ENCODE peak calls at places on chromosomes 2 and 18, in nine cellular contexts. V, T, O, W, J, E, R, K and G are unnamed samples.

GRCh38 chr18:76487782-76488181 is 7.3 kb downstream of the ZNF516 start:
- DNase-seq in V (no peak), T (no peak), O (no peak), W (no peak), J (no peak), E (no peak), R (no peak), K (no peak), G (no peak)

GRCh38 chr2:79717364-79718007 is 204.6 kb downstream of the CTNNA2 start:
- DNase-seq in V (no peak), T (no peak), O (no peak), W (no peak), J (no peak), E (peak), R (no peak), K (no peak), G (no peak)

GRCh38 chr2:73859721-73860586 is 31.2 kb downstream of the STAMBP start:
- DNase-seq in V (no peak), T (peak), O (no peak), W (no peak), J (no peak), E (no peak), R (no peak), K (no peak), G (peak)

GRCh38 chr2:234422242-234422641 is 74.6 kb downstream of the ARL4C start:
- DNase-seq in V (no peak), T (no peak), O (no peak), W (no peak), J (no peak), E (no peak), R (no peak), K (no peak), G (peak)

GRCh38 chr2:9238927-9239326 is 32.3 kb downstream of the ASAP2 start:
- DNase-seq in V (no peak), T (no peak), O (no peak), W (no peak), J (no peak), E (no peak), R (no peak), K (no peak), G (no peak)

GRCh38 chr18:3664563-3665178 is 214.7 kb downstream of the TGIF1 start:
- DNase-seq in V (no peak), T (no peak), O (no peak), W (no peak), J (no peak), E (no peak), R (no peak), K (no peak), G (no peak)

GRCh38 chr18:23936371-23936958 is 78.1 kb upstream of the TTC39C start:
- DNase-seq in V (no peak), T (no peak), O (no peak), W (no peak), J (no peak), E (no peak), R (no peak), K (no peak), G (no peak)

GRCh38 chr2:201242562-201243277 is 17.6 kb upstream of the CASP8 start:
- DNase-seq in V (no peak), T (no peak), O (no peak), W (no peak), J (no peak), E (no peak), R (no peak), K (no peak), G (no peak)

GRCh38 chr2:41870948-41871522 is 176.8 kb upstream of the PKDCC start:
- DNase-seq in V (no peak), T (no peak), O (no peak), W (no peak), J (no peak), E (no peak), R (no peak), K (no peak), G (no peak)

GRCh38 chr2:105926960-105927678 is 182.4 kb downstream of the NCK2 start:
- DNase-seq in V (peak), T (peak), O (no peak), W (no peak), J (no peak), E (no peak), R (peak), K (no peak), G (no peak)

GRCh38 chr2:79512442-79513401 is at the start of gene CTNNA2:
- DNase-seq in V (no peak), T (no peak), O (peak), W (peak), J (peak), E (no peak), R (peak), K (peak), G (no peak)

GRCh38 chr18:9802774-9803697 is 82.7 kb upstream of the TXNDC2 start:
- DNase-seq in V (no peak), T (no peak), O (no peak), W (no peak), J (no peak), E (no peak), R (no peak), K (no peak), G (no peak)

GRCh38 chr18:8461544-8461943 is 147.7 kb upstream of the RAB12 start:
- DNase-seq in V (no peak), T (no peak), O (no peak), W (no peak), J (no peak), E (no peak), R (no peak), K (no peak), G (no peak)

GRCh38 chr2:112161431-112162145 is 23.4 kb downstream of the FBLN7 start:
- DNase-seq in V (no peak), T (no peak), O (peak), W (no peak), J (peak), E (no peak), R (no peak), K (no peak), G (no peak)

GRCh38 chr18:8720141-8720540 is 14.8 kb downstream of the MTCL1 start:
- DNase-seq in V (no peak), T (no peak), O (no peak), W (no peak), J (no peak), E (no peak), R (no peak), K (no peak), G (no peak)

GRCh38 chr2:120224735-120225548 is 1.7 kb upstream of the TMEM185B start:
- DNase-seq in V (no peak), T (no peak), O (no peak), W (no peak), J (peak), E (peak), R (no peak), K (no peak), G (no peak)

GRCh38 chr2:181189932-181190331 is 209.5 kb downstream of the UBE2E3 start:
- DNase-seq in V (no peak), T (no peak), O (no peak), W (no peak), J (no peak), E (no peak), R (no peak), K (no peak), G (no peak)

GRCh38 chr2:163505281-163505680 is 230.5 kb downstream of the FIGN start:
- DNase-seq in V (no peak), T (no peak), O (no peak), W (no peak), J (no peak), E (no peak), R (no peak), K (no peak), G (no peak)

GRCh38 chr18:26190506-26190905 is 35.7 kb upstream of the TAF4B start:
- DNase-seq in V (peak), T (no peak), O (no peak), W (no peak), J (no peak), E (no peak), R (no peak), K (no peak), G (no peak)

GRCh38 chr2:105780606-105781005 is 35.9 kb downstream of the NCK2 start:
- DNase-seq in V (no peak), T (no peak), O (no peak), W (no peak), J (no peak), E (no peak), R (no peak), K (no peak), G (no peak)

GRCh38 chr2:166127217-166128155 is at the start of gene SCN1A:
- DNase-seq in V (no peak), T (no peak), O (peak), W (no peak), J (no peak), E (no peak), R (no peak), K (no peak), G (no peak)

GRCh38 chr2:232643813-232644347 is 10.5 kb downstream of the EFHD1 start:
- DNase-seq in V (no peak), T (no peak), O (no peak), W (no peak), J (no peak), E (no peak), R (no peak), K (no peak), G (no peak)

GRCh38 chr18:28136071-28136470 is 40.9 kb downstream of the CDH2 start:
- DNase-seq in V (no peak), T (no peak), O (no peak), W (no peak), J (no peak), E (no peak), R (no peak), K (no peak), G (no peak)

GRCh38 chr2:149064365-149064841 is 25.9 kb downstream of the LYPD6B start:
- DNase-seq in V (no peak), T (no peak), O (no peak), W (no peak), J (no peak), E (no peak), R (no peak), K (no peak), G (no peak)

GRCh38 chr18:48943736-48944527 is 6.8 kb downstream of the SMAD7 start:
- DNase-seq in V (no peak), T (no peak), O (no peak), W (no peak), J (no peak), E (no peak), R (no peak), K (no peak), G (no peak)

GRCh38 chr18:79877163-79878091 is 74.0 kb downstream of the SLC66A2 start:
- DNase-seq in V (no peak), T (no peak), O (no peak), W (peak), J (peak), E (peak), R (no peak), K (no peak), G (no peak)

GRCh38 chr2:26630235-26630634 is 10.9 kb downstream of the CIB4 start:
- DNase-seq in V (no peak), T (no peak), O (no peak), W (no peak), J (no peak), E (no peak), R (no peak), K (no peak), G (no peak)

GRCh38 chr2:25041307-25041927 is 459 bp upstream of the EFR3B start:
- DNase-seq in V (peak), T (no peak), O (peak), W (no peak), J (peak), E (peak), R (no peak), K (peak), G (no peak)

GRCh38 chr18:26017929-26018328 is 72.5 kb downstream of the SS18 start:
- DNase-seq in V (no peak), T (no peak), O (no peak), W (no peak), J (no peak), E (no peak), R (no peak), K (no peak), G (no peak)

GRCh38 chr18:59460060-59460395 is 101.0 kb upstream of the LMAN1 start:
- DNase-seq in V (no peak), T (no peak), O (no peak), W (no peak), J (no peak), E (no peak), R (no peak), K (no peak), G (no peak)

GRCh38 chr2:12861344-12861942 is 144.7 kb downstream of the TRIB2 start:
- DNase-seq in V (no peak), T (no peak), O (no peak), W (no peak), J (no peak), E (no peak), R (no peak), K (no peak), G (no peak)